ENCODE peak calls at places on chromosomes 16 and 17, in five cellular contexts. K, C, V, N and O are unnamed samples.

GRCh38 chr17:62188713-62189112 is 123.6 kb upstream of the MED13 start:
- DNase-seq in K (peak), C (peak), V (no peak), N (no peak), O (no peak)

GRCh38 chr16:56372013-56372634 is 53.2 kb downstream of the AMFR start:
- DNase-seq in K (peak), C (no peak), V (no peak), N (no peak), O (no peak)

GRCh38 chr16:67694611-67695010 is 24.5 kb downstream of the GFOD2 start:
- DNase-seq in K (no peak), C (no peak), V (no peak), N (no peak), O (no peak)

GRCh38 chr16:15521758-15522509 is 87.5 kb downstream of the BMERB1 start:
- DNase-seq in K (peak), C (no peak), V (no peak), N (no peak), O (no peak)

GRCh38 chr17:79838541-79839274 is 532 bp downstream of the CBX4 start:
- DNase-seq in K (peak), C (peak), V (peak), N (no peak), O (no peak)

GRCh38 chr17:41340934-41341861 is 9.4 kb downstream of the KRT33A start:
- DNase-seq in K (no peak), C (no peak), V (no peak), N (no peak), O (no peak)

GRCh38 chr17:17855976-17856375 is 19.2 kb upstream of the SREBF1 start:
- DNase-seq in K (no peak), C (no peak), V (no peak), N (no peak), O (no peak)

GRCh38 chr16:57452021-57452420 is 4.7 kb downstream of the COQ9 start:
- DNase-seq in K (no peak), C (no peak), V (no peak), N (no peak), O (no peak)

GRCh38 chr17:32777436-32777835 is 99.5 kb downstream of the MYO1D start:
- DNase-seq in K (no peak), C (peak), V (no peak), N (no peak), O (no peak)

GRCh38 chr16:88830783-88831182 is 19.1 kb upstream of the APRT start:
- DNase-seq in K (no peak), C (no peak), V (no peak), N (no peak), O (no peak)

GRCh38 chr17:75830168-75831031 is 13.8 kb downstream of the UNC13D start:
- DNase-seq in K (no peak), C (no peak), V (peak), N (peak), O (peak)

GRCh38 chr17:75250009-75250471 is 11.4 kb downstream of the GGA3 start:
- DNase-seq in K (peak), C (peak), V (no peak), N (no peak), O (no peak)

GRCh38 chr17:52157603-52158449 is 688 bp downstream of the CA10 start:
- DNase-seq in K (no peak), C (no peak), V (peak), N (no peak), O (peak)

GRCh38 chr16:4213721-4214120 is 28.2 kb downstream of the SRL start:
- DNase-seq in K (no peak), C (no peak), V (no peak), N (no peak), O (no peak)

GRCh38 chr17:77107506-77108433 is 33.0 kb upstream of the SEC14L1 start:
- DNase-seq in K (peak), C (peak), V (no peak), N (no peak), O (no peak)

GRCh38 chr17:58337600-58338453 is 9.2 kb upstream of the TSPOAP1 start:
- DNase-seq in K (peak), C (peak), V (peak), N (peak), O (no peak)

GRCh38 chr17:28133562-28133970 is 91.1 kb downstream of the NLK start:
- DNase-seq in K (peak), C (peak), V (no peak), N (no peak), O (no peak)

GRCh38 chr16:66418165-66418962 is 8.7 kb upstream of the BEAN1 start:
- DNase-seq in K (no peak), C (no peak), V (no peak), N (no peak), O (no peak)

GRCh38 chr17:79465011-79466006 is 145.5 kb downstream of the RBFOX3 start:
- DNase-seq in K (no peak), C (no peak), V (no peak), N (no peak), O (no peak)

GRCh38 chr17:1715803-1716075 is 5.6 kb upstream of the TLCD2 start:
- DNase-seq in K (no peak), C (no peak), V (no peak), N (no peak), O (no peak)

GRCh38 chr17:80132906-80133625 is 13.9 kb downstream of the EIF4A3 start:
- DNase-seq in K (no peak), C (no peak), V (no peak), N (no peak), O (no peak)

GRCh38 chr16:89282523-89282922 is 65.0 kb downstream of the ZNF778 start:
- DNase-seq in K (no peak), C (no peak), V (no peak), N (no peak), O (no peak)

GRCh38 chr16:59510008-59510424 is 775.9 kb upstream of the GOT2 start:
- DNase-seq in K (no peak), C (no peak), V (no peak), N (no peak), O (no peak)

GRCh38 chr16:29745853-29746345 is at the start of gene C16orf54:
- DNase-seq in K (no peak), C (no peak), V (no peak), N (no peak), O (no peak)

GRCh38 chr16:54937673-54938350 is 7.1 kb downstream of the IRX5 start:
- DNase-seq in K (no peak), C (no peak), V (no peak), N (no peak), O (peak)

GRCh38 chr17:50194441-50195195 is 6.8 kb downstream of the COL1A1 start:
- DNase-seq in K (no peak), C (no peak), V (no peak), N (no peak), O (no peak)

GRCh38 chr17:83088451-83089321 is 9.3 kb downstream of the METRNL start:
- DNase-seq in K (no peak), C (no peak), V (no peak), N (no peak), O (no peak)
- H2BK5ac ChIP-seq in K (no peak), C (no peak), V (no peak), N (no peak), O (peak)

GRCh38 chr17:12624221-12624620 is 41.5 kb upstream of the MYOCD start:
- DNase-seq in K (peak), C (peak), V (no peak), N (no peak), O (no peak)

GRCh38 chr17:12627177-12627629 is 38.5 kb upstream of the MYOCD start:
- DNase-seq in K (peak), C (peak), V (no peak), N (no peak), O (no peak)

GRCh38 chr17:12625092-12625491 is 40.6 kb upstream of the MYOCD start:
- DNase-seq in K (no peak), C (no peak), V (peak), N (no peak), O (no peak)

GRCh38 chr17:12631076-12631475 is 34.6 kb upstream of the MYOCD start:
- DNase-seq in K (no peak), C (peak), V (no peak), N (no peak), O (no peak)

GRCh38 chr17:12627776-12628491 is 37.8 kb upstream of the MYOCD start:
- DNase-seq in K (peak), C (peak), V (no peak), N (no peak), O (no peak)
- H2BK15ac ChIP-seq in K (no peak), C (peak), V (no peak), N (no peak), O (no peak)

GRCh38 chr16:70693231-70693671 is 7.4 kb upstream of the MTSS2 start:
- DNase-seq in K (peak), C (no peak), V (no peak), N (no peak), O (no peak)
- H3K14ac ChIP-seq in K (no peak), C (peak), V (no peak), N (no peak), O (peak)

GRCh38 chr17:7687072-7687907 is at the start of gene TP53:
- DNase-seq in K (peak), C (peak), V (peak), N (no peak), O (peak)
- H2BK5ac ChIP-seq in K (peak), C (peak), V (peak), N (peak), O (peak)

DNA sequence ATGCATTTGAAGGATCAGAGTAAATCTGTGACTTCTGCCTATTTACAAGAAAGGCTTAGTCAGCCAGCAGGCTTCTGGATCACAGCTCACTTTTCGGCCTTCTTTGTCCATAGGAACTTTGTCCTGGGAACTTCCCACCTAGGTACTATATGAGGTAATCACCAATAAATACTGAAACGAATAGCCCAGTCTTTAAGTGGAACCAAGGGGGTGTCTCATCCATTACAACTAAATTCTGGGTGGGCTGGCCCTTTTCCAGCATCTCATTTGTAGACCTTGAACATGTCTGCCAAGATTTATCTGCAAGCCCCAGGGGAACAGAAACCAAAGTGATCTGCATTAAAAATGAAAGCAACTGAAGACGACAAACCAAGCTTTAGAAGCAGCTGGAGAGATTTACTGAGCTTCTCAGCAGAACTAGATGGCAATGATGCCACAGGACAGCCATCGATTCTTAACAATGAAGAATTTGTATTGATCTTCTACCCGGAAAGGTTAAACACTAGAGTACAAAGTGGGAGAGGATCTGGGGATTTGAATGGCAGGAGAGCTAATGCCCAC is 55.5 kb downstream of the SNX11 start:
- DNase-seq in K (peak), C (no peak), V (no peak), N (no peak), O (no peak)
- H2BK15ac ChIP-seq in K (no peak), C (no peak), V (no peak), N (no peak), O (no peak)

DNA sequence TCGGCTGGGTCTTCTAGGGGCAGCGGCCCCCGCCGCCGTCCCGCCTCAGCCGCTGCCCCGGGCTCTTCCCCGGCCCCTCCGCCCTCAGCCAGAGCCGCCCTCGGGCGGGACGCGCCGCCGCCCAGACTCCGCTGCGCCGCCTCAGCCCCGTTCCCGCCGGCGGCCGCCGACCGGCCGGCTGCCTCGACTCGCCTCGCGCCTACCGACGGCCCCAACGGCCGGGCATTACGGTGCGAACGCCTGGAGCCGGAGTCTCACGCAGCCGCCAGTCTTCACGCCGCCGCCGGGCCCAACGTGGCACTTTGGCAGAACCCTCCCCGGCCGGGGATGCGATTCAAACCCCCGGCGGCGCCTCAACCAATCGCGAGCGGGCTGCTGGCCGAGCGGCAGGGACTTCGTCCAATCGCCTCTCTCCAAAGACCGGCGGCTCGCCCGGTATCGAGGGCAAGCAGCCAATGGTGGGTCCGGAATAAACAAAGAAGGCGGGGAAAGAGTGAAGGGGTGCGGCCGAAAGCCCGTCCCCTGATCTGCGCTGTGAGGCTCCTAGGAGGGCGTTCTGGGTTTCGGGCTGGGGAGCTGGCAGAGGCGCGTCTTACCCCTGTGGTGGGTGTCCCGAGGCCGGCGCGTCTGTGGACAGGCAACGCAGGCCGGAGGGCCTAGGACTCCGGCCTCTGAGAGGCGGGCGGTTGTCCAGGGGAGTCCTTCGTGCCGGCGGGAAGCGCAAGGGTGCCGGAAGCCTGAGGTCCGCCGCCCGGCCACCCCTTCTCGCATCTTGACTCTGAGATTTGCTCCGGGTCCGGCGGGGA is at the start of gene CDR2:
- DNase-seq in K (peak), C (peak), V (peak), N (peak), O (peak)
- H3K14ac ChIP-seq in K (no peak), C (peak), V (peak), N (no peak), O (peak)

GRCh38 chr17:72474740-72475477 is 354.1 kb downstream of the SOX9 start:
- DNase-seq in K (peak), C (no peak), V (no peak), N (no peak), O (no peak)

GRCh38 chr17:72476134-72476533 is 355.3 kb downstream of the SOX9 start:
- DNase-seq in K (no peak), C (no peak), V (no peak), N (no peak), O (no peak)

GRCh38 chr17:72472116-72472515 is 351.3 kb downstream of the SOX9 start:
- DNase-seq in K (no peak), C (no peak), V (no peak), N (no peak), O (no peak)

GRCh38 chr17:72476575-72476986 is 355.8 kb downstream of the SOX9 start:
- DNase-seq in K (no peak), C (no peak), V (peak), N (peak), O (peak)

GRCh38 chr17:72474243-72474642 is 353.4 kb downstream of the SOX9 start:
- DNase-seq in K (no peak), C (no peak), V (no peak), N (no peak), O (no peak)
- H2BK5ac ChIP-seq in K (no peak), C (no peak), V (no peak), N (no peak), O (no peak)